ENCODE peak calls at places on chromosomes 16 and 17, in six cellular contexts. One of them, this sample, is unnamed.

GRCh38 chr17:62599964-62600657 is 27.4 kb upstream of the MRC2 start:
- DNase-seq in heart left ventricle: no peak
- DNase-seq in transverse colon: no peak
- DNase-seq in HCT116: no peak
- DNase-seq in adrenal gland: no peak
- DNase-seq in sigmoid colon: no peak
- DNase-seq in this sample: no peak

GRCh38 chr17:76139801-76140660 is 1.0 kb downstream of the FOXJ1 start:
- DNase-seq in heart left ventricle: no peak
- DNase-seq in transverse colon: peak; percentile 49
- DNase-seq in HCT116: no peak
- DNase-seq in adrenal gland: no peak
- DNase-seq in sigmoid colon: no peak
- DNase-seq in this sample: peak; percentile 83

GRCh38 chr16:53404959-53405358 is 29.3 kb upstream of the RBL2 start:
- DNase-seq in heart left ventricle: no peak
- DNase-seq in transverse colon: no peak
- DNase-seq in HCT116: no peak
- DNase-seq in adrenal gland: no peak
- DNase-seq in sigmoid colon: no peak
- DNase-seq in this sample: no peak

GRCh38 chr16:66919569-66920472 is 1.1 kb upstream of the CDH16 start:
- DNase-seq in heart left ventricle: no peak
- DNase-seq in transverse colon: no peak
- DNase-seq in HCT116: no peak
- DNase-seq in adrenal gland: no peak
- DNase-seq in sigmoid colon: no peak
- DNase-seq in this sample: no peak

GRCh38 chr16:1989826-1990335 is at the start of gene SYNGR3:
- DNase-seq in heart left ventricle: no peak
- DNase-seq in transverse colon: no peak
- DNase-seq in HCT116: no peak
- DNase-seq in adrenal gland: no peak
- DNase-seq in sigmoid colon: no peak
- DNase-seq in this sample: no peak

GRCh38 chr17:36851230-36851629 is 86.0 kb upstream of the LHX1 start:
- DNase-seq in heart left ventricle: no peak
- DNase-seq in transverse colon: no peak
- DNase-seq in HCT116: no peak
- DNase-seq in adrenal gland: no peak
- DNase-seq in sigmoid colon: no peak
- DNase-seq in this sample: no peak

GRCh38 chr16:11141409-11142260 is 114.4 kb downstream of the SOCS1 start:
- DNase-seq in heart left ventricle: no peak
- DNase-seq in transverse colon: no peak
- DNase-seq in HCT116: no peak
- DNase-seq in adrenal gland: no peak
- DNase-seq in sigmoid colon: peak; percentile 61
- DNase-seq in this sample: no peak

GRCh38 chr16:87555647-87556046 is 46.7 kb upstream of the JPH3 start:
- DNase-seq in heart left ventricle: no peak
- DNase-seq in transverse colon: no peak
- DNase-seq in HCT116: no peak
- DNase-seq in adrenal gland: no peak
- DNase-seq in sigmoid colon: no peak
- DNase-seq in this sample: no peak

GRCh38 chr17:14332331-14332730 is 31.4 kb downstream of the HS3ST3B1 start:
- DNase-seq in heart left ventricle: no peak
- DNase-seq in transverse colon: no peak
- DNase-seq in HCT116: no peak
- DNase-seq in adrenal gland: no peak
- DNase-seq in sigmoid colon: no peak
- DNase-seq in this sample: no peak

GRCh38 chr17:14331200-14331981 is 30.5 kb downstream of the HS3ST3B1 start:
- DNase-seq in heart left ventricle: no peak
- DNase-seq in transverse colon: no peak
- DNase-seq in HCT116: no peak
- DNase-seq in adrenal gland: no peak
- DNase-seq in sigmoid colon: no peak
- DNase-seq in this sample: no peak

GRCh38 chr17:14329900-14330491 is 29.1 kb downstream of the HS3ST3B1 start:
- DNase-seq in heart left ventricle: no peak
- DNase-seq in transverse colon: no peak
- DNase-seq in HCT116: no peak
- DNase-seq in adrenal gland: no peak
- DNase-seq in sigmoid colon: no peak
- DNase-seq in this sample: no peak

GRCh38 chr17:14331982-14332298 is 31.1 kb downstream of the HS3ST3B1 start:
- DNase-seq in heart left ventricle: no peak
- DNase-seq in transverse colon: no peak
- DNase-seq in HCT116: no peak
- DNase-seq in adrenal gland: no peak
- DNase-seq in sigmoid colon: no peak
- DNase-seq in this sample: no peak

DNA sequence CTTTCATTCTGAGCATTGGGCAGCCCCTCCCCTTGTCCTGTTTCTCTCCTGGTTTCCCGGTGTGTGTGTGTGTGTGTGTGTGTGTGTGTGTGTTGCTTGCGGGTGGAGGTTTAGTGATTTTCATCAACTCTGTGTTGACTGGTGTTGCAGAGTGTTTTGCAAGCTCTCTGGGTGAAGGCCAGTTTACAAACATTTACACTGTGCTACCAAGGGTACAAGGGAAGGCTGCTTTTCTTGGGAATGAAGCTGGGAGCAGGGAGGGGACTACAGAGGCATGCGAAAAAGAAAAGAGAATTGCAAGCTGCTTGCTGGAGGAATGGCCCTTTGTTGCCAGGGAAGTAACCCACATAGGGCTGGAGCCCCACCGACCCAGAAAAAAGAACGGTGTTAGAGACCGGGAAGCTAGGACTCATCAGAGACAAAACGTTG is 29.6 kb downstream of the HS3ST3B1 start:
- DNase-seq in heart left ventricle: no peak
- DNase-seq in transverse colon: peak; percentile 12
- DNase-seq in HCT116: no peak
- DNase-seq in adrenal gland: no peak
- DNase-seq in sigmoid colon: no peak
- DNase-seq in this sample: no peak
- TF ChIP-seq POLR2A in heart left ventricle: no peak
- TF ChIP-seq POLR2A in transverse colon: no peak
- TF ChIP-seq POLR2A in HCT116: no peak
- TF ChIP-seq POLR2A in adrenal gland: no peak
- TF ChIP-seq POLR2A in sigmoid colon: no peak
- TF ChIP-seq POLR2A in this sample: no peak

GRCh38 chr16:74896389-74897370 is 88.2 kb downstream of the WDR59 start:
- DNase-seq in heart left ventricle: no peak
- DNase-seq in transverse colon: no peak
- DNase-seq in HCT116: peak; percentile 27
- DNase-seq in adrenal gland: peak; percentile 64
- DNase-seq in sigmoid colon: no peak
- DNase-seq in this sample: no peak

GRCh38 chr16:74888888-74889287 is 96.0 kb downstream of the WDR59 start:
- DNase-seq in heart left ventricle: no peak
- DNase-seq in transverse colon: no peak
- DNase-seq in HCT116: no peak
- DNase-seq in adrenal gland: no peak
- DNase-seq in sigmoid colon: no peak
- DNase-seq in this sample: no peak

GRCh38 chr16:74888227-74888862 is 96.6 kb downstream of the WDR59 start:
- DNase-seq in heart left ventricle: no peak
- DNase-seq in transverse colon: no peak
- DNase-seq in HCT116: no peak
- DNase-seq in adrenal gland: no peak
- DNase-seq in sigmoid colon: no peak
- DNase-seq in this sample: no peak

GRCh38 chr16:74887084-74887483 is 97.8 kb downstream of the WDR59 start:
- DNase-seq in heart left ventricle: no peak
- DNase-seq in transverse colon: no peak
- DNase-seq in HCT116: no peak
- DNase-seq in adrenal gland: no peak
- DNase-seq in sigmoid colon: no peak
- DNase-seq in this sample: no peak

DNA sequence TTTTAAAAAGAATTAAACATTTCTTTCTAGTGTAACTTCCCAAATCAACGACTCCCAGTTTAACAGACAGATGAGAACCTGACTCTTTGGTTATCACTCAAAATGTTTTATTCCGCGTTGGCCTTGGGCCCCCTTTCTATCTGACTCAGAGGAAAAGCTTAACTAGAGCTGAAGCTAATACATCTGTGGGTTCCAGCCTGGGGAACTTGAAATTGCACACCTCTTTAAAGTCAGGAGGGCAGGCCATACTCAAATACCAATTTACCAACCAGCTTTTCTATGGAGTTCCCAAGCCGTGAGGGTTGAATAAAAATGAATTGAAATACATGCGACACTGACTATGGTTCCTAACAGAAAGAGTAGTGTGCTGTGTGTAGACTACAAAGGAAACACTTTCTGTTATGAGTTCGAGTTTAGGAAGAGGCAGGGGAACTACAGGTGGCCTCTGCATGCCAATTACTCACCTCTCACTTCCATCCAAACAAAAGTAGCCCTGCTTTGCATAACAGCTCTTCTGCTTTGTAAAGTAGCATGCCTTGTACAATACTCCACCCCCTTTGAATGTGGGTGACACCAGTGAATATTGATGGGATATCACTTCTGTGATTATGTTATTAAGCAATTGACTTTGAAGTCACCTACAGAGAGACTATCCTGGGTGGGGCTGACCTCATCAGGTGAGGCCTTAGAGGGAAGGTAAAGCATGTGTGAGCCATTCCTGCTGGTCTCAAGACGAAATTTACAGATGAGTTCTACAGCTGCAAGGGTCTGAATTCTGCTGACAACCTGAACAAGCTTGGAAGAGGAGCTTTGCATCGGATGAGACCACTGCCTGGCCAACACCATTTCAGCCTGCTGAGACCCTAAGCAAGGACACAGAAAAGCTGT is 92.1 kb downstream of the WDR59 start:
- DNase-seq in heart left ventricle: no peak
- DNase-seq in transverse colon: no peak
- DNase-seq in HCT116: no peak
- DNase-seq in adrenal gland: no peak
- DNase-seq in sigmoid colon: no peak
- DNase-seq in this sample: no peak
- H3K27ac ChIP-seq in heart left ventricle: no peak overlapping the region
- H3K27ac ChIP-seq in transverse colon: no peak overlapping the region
- H3K27ac ChIP-seq in HCT116: no peak overlapping the region
- H3K27ac ChIP-seq in adrenal gland: no peak overlapping the region
- H3K27ac ChIP-seq in sigmoid colon: no peak overlapping the region
- H3K27ac ChIP-seq in this sample: no peak overlapping the region

DNA sequence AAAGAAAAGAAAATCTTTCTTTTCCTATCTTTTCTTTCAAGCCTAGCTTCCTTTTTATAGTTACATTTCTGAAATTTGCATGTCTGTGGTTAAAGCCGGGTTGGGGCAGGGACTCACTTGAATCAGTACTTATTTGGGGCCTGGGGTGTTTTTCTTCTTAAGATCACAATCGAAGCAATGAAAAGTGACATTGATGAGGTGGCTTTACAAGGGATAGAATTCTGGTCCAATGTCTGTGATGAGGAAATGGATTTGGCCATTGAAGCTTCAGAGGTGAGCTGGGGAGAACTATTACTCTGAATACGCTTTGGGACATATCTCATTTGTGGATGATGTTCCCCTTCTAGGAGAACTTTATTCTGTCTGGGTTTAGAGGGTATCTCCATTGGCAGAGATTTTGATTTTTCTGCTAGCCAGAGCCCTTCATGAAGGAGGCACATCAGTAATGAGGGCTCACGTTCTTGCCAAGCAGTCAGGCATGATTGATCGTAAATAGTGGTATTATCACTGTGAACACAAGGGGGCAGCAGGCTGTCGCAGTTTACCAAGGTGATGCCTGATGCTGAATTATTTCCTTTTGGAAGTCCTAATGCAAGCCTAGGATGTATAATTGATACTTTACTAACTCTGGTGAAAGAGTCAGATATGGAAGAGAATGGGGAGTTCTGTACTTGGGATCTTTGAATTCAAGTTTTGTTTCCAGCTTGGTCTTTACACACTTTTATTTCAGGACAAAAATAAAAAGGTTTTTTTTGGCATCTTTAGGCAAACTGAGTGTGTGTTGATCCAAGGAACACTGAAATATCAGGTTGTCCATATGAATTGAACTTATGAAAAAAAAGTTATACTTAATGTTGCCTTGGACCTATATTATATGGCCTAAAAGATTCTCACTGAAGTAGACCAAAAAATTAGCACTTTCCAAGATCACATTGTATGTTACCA is 14.6 kb downstream of the KPNB1 start:
- DNase-seq in heart left ventricle: peak; percentile 37
- DNase-seq in transverse colon: peak; percentile 60
- DNase-seq in HCT116: peak; percentile 48
- DNase-seq in adrenal gland: peak; percentile 62
- DNase-seq in sigmoid colon: peak; percentile 68
- DNase-seq in this sample: peak; percentile 82
- TF ChIP-seq POLR2A in heart left ventricle: no peak
- TF ChIP-seq POLR2A in transverse colon: no peak
- TF ChIP-seq POLR2A in HCT116: no peak
- TF ChIP-seq POLR2A in adrenal gland: no peak
- TF ChIP-seq POLR2A in sigmoid colon: no peak
- TF ChIP-seq POLR2A in this sample: no peak

GRCh38 chr17:73754886-73755285 is 110.6 kb upstream of the SDK2 start:
- DNase-seq in heart left ventricle: no peak
- DNase-seq in transverse colon: no peak
- DNase-seq in HCT116: no peak
- DNase-seq in adrenal gland: no peak
- DNase-seq in sigmoid colon: no peak
- DNase-seq in this sample: no peak

GRCh38 chr17:73757324-73757942 is 113.2 kb upstream of the SDK2 start:
- DNase-seq in heart left ventricle: no peak
- DNase-seq in transverse colon: no peak
- DNase-seq in HCT116: no peak
- DNase-seq in adrenal gland: no peak
- DNase-seq in sigmoid colon: no peak
- DNase-seq in this sample: no peak

GRCh38 chr17:73749906-73750305 is 105.7 kb upstream of the SDK2 start:
- DNase-seq in heart left ventricle: peak; percentile 65
- DNase-seq in transverse colon: no peak
- DNase-seq in HCT116: no peak
- DNase-seq in adrenal gland: no peak
- DNase-seq in sigmoid colon: no peak
- DNase-seq in this sample: no peak

GRCh38 chr17:73750975-73751374 is 106.7 kb upstream of the SDK2 start:
- DNase-seq in heart left ventricle: no peak
- DNase-seq in transverse colon: peak; percentile 30
- DNase-seq in HCT116: no peak
- DNase-seq in adrenal gland: no peak
- DNase-seq in sigmoid colon: no peak
- DNase-seq in this sample: no peak

DNA sequence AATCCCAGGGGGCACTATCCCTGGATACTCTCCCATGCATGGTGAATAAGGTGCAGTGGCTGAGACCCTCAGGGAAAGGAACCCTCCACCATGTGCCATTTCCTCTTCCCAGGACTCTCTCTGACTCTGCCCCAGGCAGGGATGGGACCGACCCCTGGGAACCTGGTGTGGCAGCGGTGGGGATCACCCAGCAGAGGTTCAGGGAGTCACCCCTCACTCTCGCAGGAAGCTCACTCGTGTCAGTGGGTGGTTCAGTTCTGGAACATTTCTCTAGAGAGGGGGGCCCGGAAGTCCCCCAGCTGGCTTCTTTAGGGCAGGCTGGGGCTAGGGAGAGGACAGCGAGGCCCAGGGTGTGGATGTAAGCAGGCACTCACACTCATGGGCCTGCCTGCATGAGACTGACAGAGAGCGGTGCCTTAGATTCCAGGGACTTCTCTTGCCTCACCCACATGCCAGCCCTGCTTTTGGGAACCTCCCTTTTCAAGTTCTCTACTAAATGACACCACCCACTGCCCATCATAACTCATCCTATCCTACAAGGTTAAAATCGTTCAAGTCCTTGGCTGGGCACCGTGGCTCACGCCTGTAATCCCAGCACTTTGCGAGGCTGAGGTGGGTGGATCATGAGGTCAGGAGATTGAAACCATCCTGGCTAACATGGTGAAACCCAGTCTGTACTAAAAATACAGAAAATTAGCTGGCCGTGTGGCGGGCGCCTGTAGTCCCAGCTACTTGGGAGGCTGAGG is 109.7 kb upstream of the SDK2 start:
- DNase-seq in heart left ventricle: no peak
- DNase-seq in transverse colon: no peak
- DNase-seq in HCT116: no peak
- DNase-seq in adrenal gland: no peak
- DNase-seq in sigmoid colon: no peak
- DNase-seq in this sample: no peak
- H3K27ac ChIP-seq in heart left ventricle: no peak overlapping the region
- H3K27ac ChIP-seq in transverse colon: no peak overlapping the region
- H3K27ac ChIP-seq in HCT116: no peak overlapping the region
- H3K27ac ChIP-seq in adrenal gland: no peak overlapping the region
- H3K27ac ChIP-seq in sigmoid colon: no peak overlapping the region
- H3K27ac ChIP-seq in this sample: no peak overlapping the region